ENCODE peak calls at places on chromosome 4, in ten cellular contexts. A is AG10803, E is heart right ventricle, I is SK-N-SH, C is H1, N is lung, X is astrocyte of the spinal cord, F is HL-60, V is body of pancreas, B is astrocyte. O is an unnamed sample.
A peak's percentile ranks its signal among the peaks of the same experiment; 100 is the strongest.

GRCh38 chr4:130576218-130576617 is 1480.3 kb downstream of the C4orf33 start:
- DNase-seq in N (no peak), C (no peak), A (no peak), B (no peak), V (no peak), F (no peak), E (no peak), I (peak; percentile 28), X (no peak), O (no peak)

GRCh38 chr4:4825431-4825830 is 34.0 kb upstream of the MSX1 start:
- DNase-seq in E (no peak), X (no peak), C (no peak), N (no peak), A (no peak), F (no peak), I (no peak), B (no peak), V (no peak), O (no peak)

GRCh38 chr4:76641758-76642157 is 206.7 kb downstream of the SHROOM3 start:
- DNase-seq in F (no peak), C (no peak), X (no peak), B (no peak), N (no peak), V (no peak), E (no peak), I (no peak), A (no peak), O (no peak)

GRCh38 chr4:123415977-123416376 is 19.4 kb downstream of the SPRY1 start:
- DNase-seq in A (peak; percentile 83), B (peak; percentile 76), I (no peak), V (no peak), X (peak; percentile 58), C (no peak), E (no peak), N (no peak), F (peak; percentile 70), O (peak; percentile 65)

GRCh38 chr4:38324861-38325451 is 339.0 kb upstream of the KLF3 start:
- DNase-seq in F (no peak), E (no peak), C (no peak), V (no peak), A (no peak), I (no peak), B (no peak), N (no peak), X (no peak), O (no peak)

GRCh38 chr4:15003891-15004700 is 1.8 kb downstream of the CPEB2 start:
- DNase-seq in C (peak; percentile 60), I (peak; percentile 67), B (no peak), V (peak; percentile 47), N (peak; percentile 38), F (no peak), X (no peak), E (peak; percentile 32), A (peak; percentile 9), O (no peak)

GRCh38 chr4:150248181-150248580 is 169.9 kb downstream of the DCLK2 start:
- DNase-seq in C (no peak), A (no peak), E (no peak), V (no peak), I (no peak), X (no peak), N (no peak), B (peak; percentile 54), F (no peak), O (no peak)

GRCh38 chr4:186757696-186758330 is 34.2 kb upstream of the FAT1 start:
- DNase-seq in V (no peak), I (no peak), X (no peak), A (peak; percentile 93), E (no peak), B (no peak), F (no peak), C (no peak), N (no peak), O (no peak)

GRCh38 chr4:1081689-1082040 is 31.7 kb downstream of the RNF212 start:
- DNase-seq in X (peak; percentile 40), B (no peak), I (no peak), C (no peak), A (peak; percentile 19), V (no peak), N (no peak), F (peak; percentile 17), E (no peak), O (peak; percentile 29)

GRCh38 chr4:128782076-128782715 is 27.3 kb upstream of the JADE1 start:
- DNase-seq in I (peak; percentile 41), F (no peak), N (no peak), C (no peak), X (no peak), E (peak; percentile 26), V (no peak), A (peak; percentile 72), B (peak; percentile 51), O (peak; percentile 55)

GRCh38 chr4:24404281-24404680 is 180.1 kb downstream of the DHX15 start:
- DNase-seq in E (no peak), V (no peak), F (no peak), I (no peak), B (peak; percentile 53), N (no peak), A (no peak), C (no peak), X (peak; percentile 27), O (peak; percentile 49)

GRCh38 chr4:104524591-104524990 is 29.9 kb upstream of the CXXC4 start:
- DNase-seq in A (no peak), I (no peak), E (no peak), C (no peak), V (no peak), N (no peak), X (peak; percentile 65), B (peak; percentile 65), F (no peak), O (peak; percentile 0)

GRCh38 chr4:97394653-97395052 is 748.6 kb downstream of the STPG2 start:
- DNase-seq in I (no peak), E (no peak), F (no peak), N (no peak), A (no peak), B (peak; percentile 56), C (no peak), V (no peak), X (peak; percentile 82), O (no peak)

GRCh38 chr4:87423313-87424031 is 1.1 kb downstream of the NUDT9 start:
- DNase-seq in A (no peak), F (no peak), I (peak; percentile 56), N (no peak), B (no peak), E (no peak), C (no peak), V (peak; percentile 50), X (peak; percentile 14), O (peak; percentile 28)

GRCh38 chr4:151717271-151717670 is 43.5 kb downstream of the GATB start:
- DNase-seq in B (no peak), N (no peak), E (no peak), A (no peak), V (no peak), F (no peak), C (no peak), I (no peak), X (no peak), O (no peak)

GRCh38 chr4:8356856-8357255 is 83.7 kb downstream of the ACOX3 start:
- DNase-seq in X (no peak), F (no peak), B (no peak), V (peak; percentile 4), E (no peak), N (no peak), C (no peak), I (no peak), A (no peak), O (no peak)

GRCh38 chr4:101439926-101440325 is 92.6 kb upstream of the PPP3CA start:
- DNase-seq in F (no peak), V (no peak), A (peak; percentile 22), I (no peak), N (no peak), C (no peak), B (no peak), X (peak; percentile 11), E (no peak), O (peak; percentile 46)

GRCh38 chr4:8368061-8368481 is 72.5 kb downstream of the ACOX3 start:
- DNase-seq in V (no peak), C (no peak), E (no peak), B (no peak), X (no peak), F (no peak), N (no peak), I (no peak), A (no peak), O (no peak)

GRCh38 chr4:8542776-8543525 is 37.2 kb upstream of the GPR78 start:
- DNase-seq in F (no peak), V (no peak), E (no peak), B (no peak), I (no peak), N (no peak), X (peak; percentile 17), A (peak; percentile 74), C (no peak), O (no peak)

GRCh38 chr4:110586137-110586850 is 36.6 kb downstream of the PITX2 start:
- DNase-seq in A (peak; percentile 81), B (peak; percentile 65), C (no peak), E (no peak), V (no peak), F (no peak), I (peak; percentile 37), N (no peak), X (peak; percentile 83), O (peak; percentile 77)
- H3K4me3 ChIP-seq in A (peak overlapping the region; percentile 49), B (peak overlapping the region; percentile 53), C (no peak overlapping the region), E (no peak overlapping the region), V (no peak overlapping the region), F (no peak overlapping the region), I (no peak overlapping the region), N (no peak overlapping the region), X (peak overlapping the region; percentile 18), O (no peak overlapping the region)

GRCh38 chr4:86141166-86141565 is 218.7 kb downstream of the MAPK10 start:
- DNase-seq in E (no peak), X (no peak), A (no peak), V (no peak), N (no peak), F (no peak), C (no peak), I (no peak), B (no peak), O (no peak)
- TF ChIP-seq CTCF in E (no peak), X (no peak), A (no peak), V (no peak), N (no peak), F (no peak), C (no peak), I (no peak), B (no peak), O (no peak)

GRCh38 chr4:3766207-3766790 is at the start of gene ADRA2C:
- DNase-seq in C (peak; percentile 57), I (peak; percentile 87), N (no peak), F (no peak), B (no peak), E (peak; percentile 13), X (no peak), A (peak; percentile 25), V (peak; percentile 47), O (no peak)
- H3K4me3 ChIP-seq in C (peak within 1 kb of the TSS; percentile 38), I (no peak within 1 kb of the TSS), N (no peak within 1 kb of the TSS), F (no peak within 1 kb of the TSS), B (no peak within 1 kb of the TSS), E (peak within 1 kb of the TSS; percentile 53), X (no peak within 1 kb of the TSS), A (peak within 1 kb of the TSS; percentile 36), V (no peak within 1 kb of the TSS), O (peak within 1 kb of the TSS; percentile 25)

DNA sequence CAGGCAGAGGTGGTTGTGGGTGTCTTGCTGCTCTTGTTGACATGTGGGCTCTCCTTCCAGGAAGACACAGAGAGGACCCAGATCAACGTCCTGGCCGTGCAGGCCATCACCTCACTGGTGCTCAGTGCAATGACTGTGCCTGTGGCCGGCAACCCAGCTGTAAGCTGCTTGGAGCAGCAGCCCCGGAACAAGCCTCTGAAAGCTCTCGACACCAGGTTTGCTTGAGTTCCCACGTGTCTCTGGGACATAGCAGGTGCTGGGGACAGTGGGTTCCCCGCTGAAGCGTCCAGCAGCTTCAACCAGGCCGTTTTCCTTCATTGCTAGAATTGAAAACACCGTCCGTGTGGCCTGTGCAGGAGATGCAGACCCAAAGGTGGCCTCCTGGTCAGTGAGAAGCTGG is 25.6 kb upstream of the MSANTD1 start:
- DNase-seq in V (no peak), A (no peak), X (no peak), I (no peak), E (no peak), F (no peak), B (no peak), C (no peak), N (no peak), O (no peak)
- TF ChIP-seq CTCF in V (no peak), A (no peak), X (no peak), I (no peak), E (no peak), F (no peak), B (no peak), C (no peak), N (no peak), O (no peak)

O was measured in fibroblast of the aortic adventitia.